ENCODE peak calls at places on chromosomes 2 and 18, in ten cellular contexts. U, H, B, W, R, T, M, C, F and K are unnamed samples.

GRCh38 chr18:55351220-55351619 is 236.8 kb downstream of the TCF4 start:
- DNase-seq in U (no peak), H (no peak), B (no peak), W (no peak), R (no peak), T (no peak), M (no peak), C (no peak), F (no peak), K (no peak)

GRCh38 chr2:27875089-27875881 is 14.9 kb downstream of the RBKS start:
- DNase-seq in U (no peak), H (no peak), B (no peak), W (no peak), R (no peak), T (no peak), M (no peak), C (no peak), F (no peak), K (no peak)

GRCh38 chr2:235900631-235901030 is 267.6 kb downstream of the GBX2 start:
- DNase-seq in U (no peak), H (no peak), B (no peak), W (no peak), R (no peak), T (no peak), M (no peak), C (no peak), F (no peak), K (no peak)

GRCh38 chr2:205403244-205403845 is 279.0 kb upstream of the NRP2 start:
- DNase-seq in U (no peak), H (no peak), B (no peak), W (no peak), R (no peak), T (no peak), M (no peak), C (no peak), F (no peak), K (no peak)

GRCh38 chr18:43961713-43962112 is 684.4 kb upstream of the SYT4 start:
- DNase-seq in U (no peak), H (no peak), B (no peak), W (no peak), R (no peak), T (no peak), M (no peak), C (no peak), F (no peak), K (no peak)

GRCh38 chr2:157692768-157693167 is 64.1 kb upstream of the ACVR1C start:
- DNase-seq in U (no peak), H (no peak), B (no peak), W (no peak), R (no peak), T (no peak), M (no peak), C (no peak), F (no peak), K (no peak)

GRCh38 chr2:234952270-234953115 is 676 bp downstream of the SH3BP4 start:
- DNase-seq in U (peak; percentile 45), H (no peak), B (no peak), W (peak; percentile 22), R (no peak), T (peak; percentile 53), M (peak; percentile 32), C (peak; percentile 39), F (no peak), K (no peak)

GRCh38 chr18:26515643-26516495 is 32.5 kb downstream of the KCTD1 start:
- DNase-seq in U (no peak), H (no peak), B (no peak), W (no peak), R (no peak), T (peak; percentile 53), M (no peak), C (no peak), F (no peak), K (no peak)

GRCh38 chr2:71930073-71930681 is 217.5 kb downstream of the CYP26B1 start:
- DNase-seq in U (no peak), H (no peak), B (no peak), W (no peak), R (no peak), T (no peak), M (no peak), C (peak; percentile 47), F (no peak), K (peak; percentile 72)

GRCh38 chr18:45517181-45517741 is 98.0 kb upstream of the SLC14A2 start:
- DNase-seq in U (no peak), H (no peak), B (no peak), W (no peak), R (no peak), T (no peak), M (no peak), C (no peak), F (no peak), K (no peak)

GRCh38 chr2:203591642-203592041 is 56.5 kb upstream of the RAPH1 start:
- DNase-seq in U (no peak), H (no peak), B (no peak), W (no peak), R (no peak), T (no peak), M (no peak), C (no peak), F (no peak), K (no peak)

GRCh38 chr2:65957454-65957853 is 477.5 kb upstream of the MEIS1 start:
- DNase-seq in U (no peak), H (no peak), B (no peak), W (no peak), R (no peak), T (peak; percentile 25), M (no peak), C (no peak), F (no peak), K (no peak)

GRCh38 chr2:37119182-37119581 is 34.9 kb downstream of the GPATCH11 start:
- DNase-seq in U (no peak), H (no peak), B (no peak), W (no peak), R (no peak), T (no peak), M (no peak), C (no peak), F (no peak), K (no peak)